ENCODE peak calls at places on chromosomes 16 and 17, in ten cellular contexts. J is posterior cingulate gyrus; L is left colon; N is heart right ventricle; T is CD8-positive, alpha-beta memory T cell; H is ureter; F is activated gamma-delta T cell treated with Interleukin-2 at 50 U/mL for 16 hours; Z is tibial artery; B is NCI-H748 treated with DMSO at 0.1 percent for 48 hours; K is ACHN. I is an unnamed sample.

GRCh38 chr16:53064179-53064578 is 9.4 kb downstream of the CHD9 start:
- DNase-seq in J (no peak), L (peak; percentile 19), N (no peak), T (no peak), H (no peak), F (no peak), Z (no peak), B (no peak), K (no peak), I (no peak)

GRCh38 chr17:76414334-76415295 is 30.2 kb downstream of the SPHK1 start:
- DNase-seq in J (peak; percentile 77), L (no peak), N (peak; percentile 80), T (no peak), H (peak; percentile 72), F (no peak), Z (peak; percentile 75), B (no peak), K (no peak), I (peak; percentile 27)

GRCh38 chr17:19755821-19756510 is 7.9 kb upstream of the ALDH3A1 start:
- DNase-seq in J (no peak), L (no peak), N (no peak), T (peak; percentile 28), H (no peak), F (no peak), Z (peak; percentile 59), B (no peak), K (no peak), I (no peak)

GRCh38 chr17:32277284-32277683 is 11.7 kb downstream of the RHBDL3 start:
- DNase-seq in J (no peak), L (no peak), N (no peak), T (no peak), H (no peak), F (no peak), Z (no peak), B (no peak), K (no peak), I (no peak)

GRCh38 chr17:4986403-4986802 is 1.1 kb downstream of the CAMTA2 start:
- DNase-seq in J (no peak), L (peak; percentile 49), N (no peak), T (no peak), H (no peak), F (no peak), Z (no peak), B (no peak), K (no peak), I (no peak)

GRCh38 chr16:30369938-30370443 is 303 bp downstream of the TBC1D10B start:
- DNase-seq in J (no peak), L (no peak), N (no peak), T (no peak), H (no peak), F (no peak), Z (no peak), B (no peak), K (no peak), I (no peak)

GRCh38 chr17:50468120-50469004 is at the start of gene CHAD:
- DNase-seq in J (no peak), L (peak; percentile 25), N (no peak), T (no peak), H (no peak), F (no peak), Z (no peak), B (no peak), K (no peak), I (peak; percentile 36)

GRCh38 chr16:73095885-73096341 is 48.0 kb upstream of the ZFHX3 start:
- DNase-seq in J (no peak), L (no peak), N (no peak), T (no peak), H (no peak), F (no peak), Z (no peak), B (peak; percentile 22), K (no peak), I (no peak)

GRCh38 chr17:13593757-13594156 is 8.0 kb downstream of the HS3ST3A1 start:
- DNase-seq in J (no peak), L (no peak), N (no peak), T (no peak), H (no peak), F (no peak), Z (no peak), B (no peak), K (no peak), I (no peak)

GRCh38 chr16:68311316-68311620 is 449 bp downstream of the PRMT7 start:
- DNase-seq in J (no peak), L (no peak), N (no peak), T (no peak), H (no peak), F (no peak), Z (peak; percentile 46), B (peak; percentile 0), K (no peak), I (no peak)

GRCh38 chr16:21283521-21284289 is 5.6 kb upstream of the CRYM start:
- DNase-seq in J (peak; percentile 54), L (peak; percentile 54), N (peak; percentile 43), T (no peak), H (peak; percentile 61), F (no peak), Z (peak; percentile 70), B (peak; percentile 12), K (peak; percentile 87), I (no peak)

GRCh38 chr17:43581581-43581980 is 35.4 kb upstream of the ETV4 start:
- DNase-seq in J (no peak), L (peak; percentile 41), N (no peak), T (no peak), H (no peak), F (no peak), Z (no peak), B (no peak), K (no peak), I (peak; percentile 73)

GRCh38 chr17:43832168-43832975 is 574 bp downstream of the MPP3 start:
- DNase-seq in J (no peak), L (peak; percentile 45), N (peak; percentile 40), T (no peak), H (no peak), F (no peak), Z (peak; percentile 77), B (no peak), K (peak; percentile 84), I (peak; percentile 39)

GRCh38 chr17:13005530-13005929 is 12.3 kb downstream of the ELAC2 start:
- DNase-seq in J (no peak), L (no peak), N (no peak), T (no peak), H (no peak), F (no peak), Z (peak; percentile 31), B (no peak), K (no peak), I (no peak)

GRCh38 chr17:42548070-42548837 is 4.5 kb upstream of the HSD17B1 start:
- DNase-seq in J (no peak), L (peak; percentile 88), N (no peak), T (peak; percentile 83), H (no peak), F (peak; percentile 81), Z (no peak), B (peak; percentile 82), K (peak; percentile 84), I (peak; percentile 77)

GRCh38 chr16:65384441-65384840 is 262.6 kb upstream of the CDH11 start:
- DNase-seq in J (no peak), L (no peak), N (no peak), T (no peak), H (no peak), F (no peak), Z (no peak), B (no peak), K (no peak), I (no peak)

GRCh38 chr17:27546624-27547300 is 84.2 kb upstream of the LGALS9 start:
- DNase-seq in J (no peak), L (no peak), N (no peak), T (no peak), H (no peak), F (no peak), Z (no peak), B (no peak), K (no peak), I (no peak)

GRCh38 chr17:39739885-39740356 is 2.2 kb downstream of the GRB7 start:
- DNase-seq in J (no peak), L (no peak), N (no peak), T (peak; percentile 35), H (no peak), F (no peak), Z (no peak), B (no peak), K (peak; percentile 44), I (no peak)

GRCh38 chr16:85402910-85403692 is 210.0 kb upstream of the GSE1 start:
- DNase-seq in J (no peak), L (no peak), N (peak; percentile 75), T (no peak), H (peak; percentile 38), F (no peak), Z (peak; percentile 65), B (no peak), K (no peak), I (no peak)

GRCh38 chr17:62189377-62189776 is 124.3 kb upstream of the MED13 start:
- DNase-seq in J (no peak), L (no peak), N (no peak), T (no peak), H (no peak), F (no peak), Z (no peak), B (no peak), K (no peak), I (no peak)

GRCh38 chr17:39968731-39969130 is 5.9 kb downstream of the GSDMA start:
- DNase-seq in J (no peak), L (no peak), N (no peak), T (peak; percentile 18), H (no peak), F (no peak), Z (no peak), B (no peak), K (no peak), I (no peak)

GRCh38 chr17:67375054-67375427 is 2.0 kb upstream of the PITPNC1 start:
- DNase-seq in J (no peak), L (no peak), N (no peak), T (no peak), H (no peak), F (no peak), Z (no peak), B (no peak), K (no peak), I (no peak)

GRCh38 chr17:43784628-43785101 is 4.4 kb downstream of the CFAP97D1 start:
- DNase-seq in J (no peak), L (no peak), N (no peak), T (no peak), H (no peak), F (no peak), Z (no peak), B (no peak), K (no peak), I (no peak)

GRCh38 chr17:82444941-82445521 is 5.5 kb downstream of the CYBC1 start:
- DNase-seq in J (no peak), L (no peak), N (no peak), T (no peak), H (no peak), F (no peak), Z (peak; percentile 74), B (no peak), K (no peak), I (no peak)

GRCh38 chr17:41382396-41382795 is 290 bp upstream of the KRT34 start:
- DNase-seq in J (no peak), L (no peak), N (no peak), T (no peak), H (no peak), F (no peak), Z (no peak), B (no peak), K (no peak), I (no peak)

GRCh38 chr17:32912218-32912897 is 15.6 kb upstream of the TMEM98 start:
- DNase-seq in J (no peak), L (peak; percentile 91), N (peak; percentile 51), T (no peak), H (peak; percentile 79), F (no peak), Z (peak; percentile 82), B (peak; percentile 51), K (no peak), I (peak; percentile 86)

GRCh38 chr16:1908983-1909382 is 9.2 kb downstream of the HS3ST6 start:
- DNase-seq in J (no peak), L (no peak), N (no peak), T (no peak), H (no peak), F (no peak), Z (no peak), B (no peak), K (no peak), I (no peak)

GRCh38 chr17:15920758-15921239 is 24.1 kb upstream of the ADORA2B start:
- DNase-seq in J (no peak), L (peak; percentile 57), N (no peak), T (no peak), H (no peak), F (no peak), Z (no peak), B (no peak), K (peak; percentile 14), I (peak; percentile 57)